ENCODE peak calls at places on chromosomes 16 and 17, in four cellular contexts. One of them, this sample, is unnamed.

GRCh38 chr16:85235988-85236831 is 123.9 kb upstream of the CIBAR2 start:
- DNase-seq in K562: no peak
- DNase-seq in HepG2: no peak
- DNase-seq in GM12878: no peak
- DNase-seq in this sample: no peak

GRCh38 chr17:6303664-6304063 is 131.3 kb downstream of the AIPL1 start:
- DNase-seq in K562: peak
- DNase-seq in GM12878: no peak
- DNase-seq in HepG2: no peak
- DNase-seq in this sample: no peak

GRCh38 chr17:76995352-76996105 is 127.3 kb downstream of the MGAT5B start:
- DNase-seq in HepG2: peak
- DNase-seq in GM12878: no peak
- DNase-seq in K562: no peak
- DNase-seq in this sample: no peak

GRCh38 chr17:33667052-33667509 is 374.0 kb upstream of the ASIC2 start:
- DNase-seq in HepG2: no peak
- DNase-seq in K562: peak
- DNase-seq in GM12878: peak
- DNase-seq in this sample: no peak

GRCh38 chr16:84658690-84659089 is 10.4 kb downstream of the KLHL36 start:
- DNase-seq in GM12878: no peak
- DNase-seq in HepG2: no peak
- DNase-seq in K562: no peak
- DNase-seq in this sample: no peak

GRCh38 chr17:46972346-46972745 is 6.7 kb downstream of the RPRML start:
- DNase-seq in HepG2: no peak
- DNase-seq in GM12878: no peak
- DNase-seq in K562: no peak
- DNase-seq in this sample: no peak

GRCh38 chr16:17965131-17965530 is 371.4 kb downstream of the NPIPA8 start:
- DNase-seq in GM12878: no peak
- DNase-seq in K562: no peak
- DNase-seq in HepG2: no peak
- DNase-seq in this sample: no peak

GRCh38 chr17:67689534-67690177 is 28.1 kb upstream of the NOL11 start:
- DNase-seq in HepG2: peak
- DNase-seq in GM12878: peak
- DNase-seq in K562: peak
- DNase-seq in this sample: peak

GRCh38 chr17:2400474-2400866 is 390 bp downstream of the MNT start:
- DNase-seq in HepG2: peak
- DNase-seq in GM12878: no peak
- DNase-seq in K562: peak
- DNase-seq in this sample: peak

GRCh38 chr17:34412965-34413441 is 50.0 kb upstream of the CCL1 start:
- DNase-seq in K562: peak
- DNase-seq in HepG2: no peak
- DNase-seq in GM12878: no peak
- DNase-seq in this sample: peak

GRCh38 chr16:11398851-11399250 is 53.6 kb downstream of the RMI2 start:
- DNase-seq in GM12878: no peak
- DNase-seq in HepG2: no peak
- DNase-seq in K562: no peak
- DNase-seq in this sample: no peak

GRCh38 chr17:72152392-72152727 is 31.5 kb downstream of the SOX9 start:
- DNase-seq in HepG2: no peak
- DNase-seq in GM12878: no peak
- DNase-seq in K562: no peak
- DNase-seq in this sample: no peak

GRCh38 chr16:84055801-84056634 is 13.4 kb upstream of the SLC38A8 start:
- DNase-seq in HepG2: no peak
- DNase-seq in K562: peak
- DNase-seq in GM12878: no peak
- DNase-seq in this sample: no peak

GRCh38 chr17:67503184-67503583 is 126.1 kb downstream of the PITPNC1 start:
- DNase-seq in K562: no peak
- DNase-seq in HepG2: no peak
- DNase-seq in GM12878: no peak
- DNase-seq in this sample: no peak

GRCh38 chr17:4492762-4493561 is 5.7 kb upstream of the SPNS2 start:
- DNase-seq in K562: peak
- DNase-seq in HepG2: peak
- DNase-seq in GM12878: no peak
- DNase-seq in this sample: peak

GRCh38 chr17:59105852-59106462 is 723 bp downstream of the TRIM37 start:
- DNase-seq in GM12878: no peak
- DNase-seq in HepG2: peak
- DNase-seq in K562: peak
- DNase-seq in this sample: peak

GRCh38 chr17:33519692-33520091 is 226.6 kb upstream of the ASIC2 start:
- DNase-seq in GM12878: no peak
- DNase-seq in HepG2: no peak
- DNase-seq in K562: peak
- DNase-seq in this sample: no peak

GRCh38 chr17:17221329-17221728 is 15.2 kb upstream of the PLD6 start:
- DNase-seq in GM12878: no peak
- DNase-seq in HepG2: no peak
- DNase-seq in K562: no peak
- DNase-seq in this sample: no peak

GRCh38 chr16:56965149-56965938 is 3.6 kb downstream of the CETP start:
- DNase-seq in GM12878: no peak
- DNase-seq in K562: no peak
- DNase-seq in HepG2: no peak
- DNase-seq in this sample: no peak

GRCh38 chr16:87638736-87639135 is 36.4 kb downstream of the JPH3 start:
- DNase-seq in K562: no peak
- DNase-seq in HepG2: no peak
- DNase-seq in GM12878: no peak
- DNase-seq in this sample: no peak
- TF ChIP-seq POLR2AphosphoS2 in K562: no peak
- TF ChIP-seq POLR2AphosphoS2 in HepG2: no peak
- TF ChIP-seq POLR2AphosphoS2 in GM12878: no peak
- TF ChIP-seq POLR2AphosphoS2 in this sample: no peak

GRCh38 chr17:73196500-73196899 is 3.6 kb downstream of the COG1 start:
- DNase-seq in GM12878: no peak
- DNase-seq in K562: peak
- DNase-seq in HepG2: no peak
- DNase-seq in this sample: peak
- TF ChIP-seq CHD2 in GM12878: no peak
- TF ChIP-seq CHD2 in K562: no peak
- TF ChIP-seq CHD2 in HepG2: no peak
- TF ChIP-seq CHD2 in this sample: no peak

GRCh38 chr16:88772871-88773811 is 11.9 kb downstream of the PIEZO1 start:
- DNase-seq in GM12878: no peak
- DNase-seq in K562: peak
- DNase-seq in HepG2: no peak
- DNase-seq in this sample: no peak
- TF ChIP-seq POLR2AphosphoS2 in GM12878: no peak
- TF ChIP-seq POLR2AphosphoS2 in K562: no peak
- TF ChIP-seq POLR2AphosphoS2 in HepG2: no peak
- TF ChIP-seq POLR2AphosphoS2 in this sample: no peak

DNA sequence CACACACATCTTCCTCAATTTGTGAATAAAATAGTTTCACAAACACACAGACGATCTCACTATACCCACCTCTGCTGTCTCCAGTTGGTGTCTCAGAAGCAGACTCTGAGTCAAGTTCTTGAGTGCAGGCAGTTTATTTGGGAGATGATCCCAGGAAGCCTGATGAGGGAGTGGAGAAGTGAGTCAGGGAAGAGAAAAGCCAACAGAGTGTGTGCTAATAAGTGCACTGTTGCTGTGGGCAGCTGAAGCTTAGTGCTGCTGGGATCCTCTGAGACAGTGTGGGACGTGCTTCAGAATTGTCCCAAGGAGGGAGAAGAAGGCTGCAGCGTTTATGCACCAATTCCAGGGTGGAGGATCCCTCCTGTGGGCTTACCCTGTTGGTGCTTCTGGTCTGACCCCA is 423.2 kb upstream of the C16orf82 start:
- DNase-seq in GM12878: no peak
- DNase-seq in K562: no peak
- DNase-seq in HepG2: no peak
- DNase-seq in this sample: no peak
- TF ChIP-seq CHD2 in GM12878: no peak
- TF ChIP-seq CHD2 in K562: no peak
- TF ChIP-seq CHD2 in HepG2: no peak
- TF ChIP-seq CHD2 in this sample: no peak

DNA sequence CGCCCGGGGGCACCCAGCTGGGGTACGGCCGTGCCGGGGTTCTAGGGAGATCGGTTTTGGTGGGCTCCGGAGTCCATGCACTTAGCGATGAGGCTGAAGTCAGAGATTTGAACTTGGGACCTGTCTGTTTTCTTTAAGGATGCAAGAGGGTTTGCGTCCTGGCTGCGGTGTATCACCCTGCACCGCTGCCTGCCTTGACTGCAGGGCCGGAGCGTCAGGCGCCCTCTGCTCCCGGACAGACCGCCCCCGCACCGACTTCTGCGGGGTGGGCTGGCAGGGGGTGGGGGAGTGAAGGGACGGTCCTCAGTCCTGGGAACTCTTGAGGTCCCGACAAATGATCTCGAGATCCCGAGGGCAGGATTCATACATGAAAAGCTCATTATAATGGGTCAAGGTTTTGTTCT is 701 bp downstream of the PDP2 start:
- DNase-seq in K562: peak
- DNase-seq in GM12878: no peak
- DNase-seq in HepG2: no peak
- DNase-seq in this sample: no peak
- TF ChIP-seq POLR2AphosphoS2 in K562: no peak
- TF ChIP-seq POLR2AphosphoS2 in GM12878: no peak
- TF ChIP-seq POLR2AphosphoS2 in HepG2: no peak
- TF ChIP-seq POLR2AphosphoS2 in this sample: no peak

GRCh38 chr16:64351116-64351515 is 770.7 kb downstream of the CDH11 start:
- DNase-seq in K562: no peak
- DNase-seq in GM12878: no peak
- DNase-seq in HepG2: no peak
- DNase-seq in this sample: no peak

GRCh38 chr16:64362193-64362592 is 759.7 kb downstream of the CDH11 start:
- DNase-seq in K562: no peak
- DNase-seq in GM12878: no peak
- DNase-seq in HepG2: no peak
- DNase-seq in this sample: no peak

GRCh38 chr16:64356267-64356666 is 765.6 kb downstream of the CDH11 start:
- DNase-seq in GM12878: no peak
- DNase-seq in K562: no peak
- DNase-seq in HepG2: no peak
- DNase-seq in this sample: no peak
- TF ChIP-seq CHD2 in GM12878: no peak
- TF ChIP-seq CHD2 in K562: no peak
- TF ChIP-seq CHD2 in HepG2: no peak
- TF ChIP-seq CHD2 in this sample: no peak

GRCh38 chr16:1825864-1826690 is 548 bp downstream of the HAGH start:
- DNase-seq in GM12878: no peak
- DNase-seq in HepG2: peak
- DNase-seq in K562: peak
- DNase-seq in this sample: no peak

GRCh38 chr16:1822801-1823200 is 3.8 kb downstream of the HAGH start:
- DNase-seq in K562: no peak
- DNase-seq in HepG2: no peak
- DNase-seq in GM12878: no peak
- DNase-seq in this sample: no peak

GRCh38 chr16:1825381-1825863 is 1.2 kb downstream of the HAGH start:
- DNase-seq in K562: no peak
- DNase-seq in GM12878: no peak
- DNase-seq in HepG2: peak
- DNase-seq in this sample: no peak

GRCh38 chr16:1821861-1822611 is 4.6 kb downstream of the HAGH start:
- DNase-seq in K562: no peak
- DNase-seq in GM12878: no peak
- DNase-seq in HepG2: no peak
- DNase-seq in this sample: no peak

DNA sequence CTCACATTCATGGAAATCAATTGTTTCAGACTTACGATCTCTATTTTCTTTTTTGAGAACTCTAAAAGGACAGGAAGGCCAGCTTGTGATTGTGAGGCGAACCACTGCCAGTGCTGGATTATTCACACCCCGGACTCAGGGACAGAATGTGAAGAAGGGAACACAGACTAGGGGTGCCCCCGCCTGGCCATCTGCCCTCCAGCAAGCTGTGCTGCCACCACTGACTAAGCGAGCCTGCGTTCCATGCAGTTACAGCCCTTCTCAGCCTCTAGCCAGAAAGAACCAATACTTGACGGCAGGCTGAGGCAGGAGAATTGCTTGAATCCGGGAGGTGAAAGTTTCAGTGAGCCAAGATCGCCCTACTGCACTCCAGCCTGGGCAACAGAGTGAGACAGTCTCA is 2.8 kb downstream of the HAGH start:
- DNase-seq in GM12878: no peak
- DNase-seq in HepG2: peak
- DNase-seq in K562: peak
- DNase-seq in this sample: peak
- TF ChIP-seq POLR2AphosphoS2 in GM12878: no peak
- TF ChIP-seq POLR2AphosphoS2 in HepG2: no peak
- TF ChIP-seq POLR2AphosphoS2 in K562: no peak
- TF ChIP-seq POLR2AphosphoS2 in this sample: no peak

This sample was measured in A549.